ENCODE peak calls at places on chromosomes 5 and 9, in six cellular contexts. W is lung microvascular endothelial cell; D is stimulated activated CD8-positive, alpha-beta memory T cell treated with anti-CD3 and anti-CD28 coated beads, Interleukin-15, amount 100 ng/mL, for 24 hours; T is astrocyte; S is sigmoid colon; M is T-helper 2 cell treated with Interferon-gamma antibody and Interleukin-4, amounts not matched to agents 5 μg/mL and 100 μg/mL, for 36 hours. E is an unnamed sample.

GRCh38 chr5:75612211-75612579 is 942 bp downstream of the ANKDD1B start:
- DNase-seq in W (no peak), D (no peak), T (no peak), S (no peak), M (no peak), E (no peak)

GRCh38 chr9:119004618-119004990 is 364.6 kb downstream of the BRINP1 start:
- DNase-seq in W (peak), D (no peak), T (peak), S (peak), M (no peak), E (no peak)

GRCh38 chr5:106312360-106312759 is 1358.4 kb downstream of the EFNA5 start:
- DNase-seq in W (no peak), D (no peak), T (peak), S (no peak), M (no peak), E (no peak)

GRCh38 chr5:53418844-53419243 is 61.6 kb upstream of the FST start:
- DNase-seq in W (peak), D (no peak), T (peak), S (no peak), M (no peak), E (no peak)

GRCh38 chr5:147509041-147509709 is 693 bp downstream of the DPYSL3 start:
- DNase-seq in W (peak), D (no peak), T (no peak), S (peak), M (no peak), E (no peak)

GRCh38 chr5:62473209-62473608 is 60.6 kb downstream of the IPO11 start:
- DNase-seq in W (peak), D (no peak), T (no peak), S (no peak), M (no peak), E (no peak)

GRCh38 chr9:94851467-94851866 is 125.0 kb downstream of the AOPEP start:
- DNase-seq in W (no peak), D (no peak), T (no peak), S (no peak), M (no peak), E (no peak)

GRCh38 chr9:87650611-87651295 is 75.2 kb upstream of the CTSL start:
- DNase-seq in W (no peak), D (no peak), T (no peak), S (no peak), M (no peak), E (no peak)

GRCh38 chr5:30401479-30402058 is 791.9 kb upstream of the CDH6 start:
- DNase-seq in W (no peak), D (no peak), T (peak), S (no peak), M (no peak), E (no peak)

GRCh38 chr5:37837101-37838032 is 2.5 kb downstream of the GDNF start:
- DNase-seq in W (peak), D (peak), T (peak), S (peak), M (peak), E (no peak)

GRCh38 chr5:133106761-133107572 is 55.2 kb downstream of the HSPA4 start:
- DNase-seq in W (no peak), D (no peak), T (no peak), S (no peak), M (no peak), E (peak)

GRCh38 chr9:122347348-122348287 is 23.2 kb upstream of the PTGS1 start:
- DNase-seq in W (peak), D (no peak), T (no peak), S (no peak), M (no peak), E (no peak)

GRCh38 chr5:156378159-156378558 is 51.2 kb downstream of the SGCD start:
- DNase-seq in W (no peak), D (no peak), T (no peak), S (no peak), M (no peak), E (no peak)

GRCh38 chr5:11046160-11046559 is 285.1 kb upstream of the DAP start:
- DNase-seq in W (peak), D (no peak), T (no peak), S (no peak), M (no peak), E (no peak)

GRCh38 chr9:33381231-33381791 is 21.1 kb downstream of the AQP7 start:
- DNase-seq in W (no peak), D (no peak), T (no peak), S (peak), M (no peak), E (no peak)

GRCh38 chr5:8908055-8908683 is 637.7 kb downstream of the SEMA5A start:
- DNase-seq in W (peak), D (no peak), T (peak), S (no peak), M (no peak), E (no peak)

GRCh38 chr9:116806075-116806474 is 119.0 kb downstream of the TRIM32 start:
- DNase-seq in W (no peak), D (no peak), T (no peak), S (no peak), M (no peak), E (no peak)

GRCh38 chr9:7368410-7369292 is 430.9 kb downstream of the DMAC1 start:
- DNase-seq in W (no peak), D (no peak), T (peak), S (no peak), M (no peak), E (no peak)

GRCh38 chr9:33265211-33265885 is 499 bp downstream of the CHMP5 start:
- DNase-seq in W (peak), D (no peak), T (no peak), S (peak), M (no peak), E (no peak)

E was measured in naive thymus-derived CD8-positive, alpha-beta T cell.